ENCODE peak calls at places on chromosomes 16 and 17, in eight cellular contexts. B, C, G, P, E, R, Y and Q are unnamed samples.

GRCh38 chr17:31674717-31675349 is 184.2 kb downstream of the COPRS start:
- DNase-seq in P (no peak), B (no peak), C (no peak), Y (no peak), E (no peak), R (peak; percentile 26), G (no peak), Q (no peak)

GRCh38 chr17:48578616-48579560 is 738 bp upstream of the HOXB4 start:
- DNase-seq in R (peak; percentile 71), G (no peak), C (no peak), Y (no peak), P (no peak), E (no peak), B (no peak), Q (no peak)

GRCh38 chr16:81018496-81018895 is 11.5 kb downstream of the CENPN start:
- DNase-seq in E (no peak), Y (no peak), B (no peak), R (no peak), G (no peak), P (no peak), C (no peak), Q (no peak)

GRCh38 chr16:66428682-66429251 is 1.7 kb downstream of the BEAN1 start:
- DNase-seq in C (no peak), E (no peak), P (no peak), R (peak; percentile 59), B (no peak), Y (peak; percentile 65), G (no peak), Q (no peak)

GRCh38 chr17:64240741-64241347 is 22.2 kb downstream of the TEX2 start:
- DNase-seq in C (peak; percentile 78), P (no peak), Y (no peak), G (no peak), B (peak; percentile 65), R (no peak), E (peak; percentile 78), Q (peak; percentile 80)

GRCh38 chr17:82528484-82529265 is 9.1 kb downstream of the FOXK2 start:
- DNase-seq in R (peak; percentile 56), P (no peak), E (peak; percentile 46), G (no peak), Y (no peak), B (peak; percentile 84), C (peak; percentile 73), Q (peak; percentile 63)

GRCh38 chr16:56246051-56246817 is 54.9 kb downstream of the GNAO1 start:
- DNase-seq in P (no peak), G (no peak), B (no peak), C (no peak), Y (peak; percentile 23), R (no peak), E (no peak), Q (no peak)

GRCh38 chr17:17496189-17497064 is at the start of gene RASD1:
- DNase-seq in P (peak; percentile 78), R (peak; percentile 97), C (peak; percentile 93), Y (peak; percentile 87), B (peak; percentile 96), G (peak; percentile 62), E (peak; percentile 91), Q (peak; percentile 93)

GRCh38 chr17:82278308-82278707 is 4.8 kb upstream of the CSNK1D start:
- DNase-seq in B (peak; percentile 12), R (no peak), Y (no peak), C (no peak), P (no peak), G (no peak), E (no peak), Q (no peak)

GRCh38 chr17:33038740-33039139 is 47.1 kb downstream of the SPACA3 start:
- DNase-seq in E (peak; percentile 35), P (no peak), R (peak; percentile 96), B (no peak), G (peak; percentile 11), C (peak; percentile 40), Y (peak; percentile 80), Q (peak; percentile 55)

GRCh38 chr17:67819722-67820121 is 5.6 kb upstream of the BPTF start:
- DNase-seq in Y (no peak), E (no peak), C (no peak), R (no peak), P (no peak), B (no peak), G (no peak), Q (no peak)

GRCh38 chr17:33486135-33486886 is 193.2 kb upstream of the ASIC2 start:
- DNase-seq in P (no peak), E (no peak), B (no peak), G (no peak), R (no peak), C (no peak), Y (no peak), Q (no peak)

GRCh38 chr17:28585891-28586290 is 9.2 kb upstream of the ALDOC start:
- DNase-seq in C (no peak), Y (no peak), R (no peak), P (no peak), G (no peak), B (no peak), E (no peak), Q (no peak)

GRCh38 chr16:81293909-81294802 is 20.6 kb upstream of the GAN start:
- DNase-seq in E (no peak), R (no peak), B (no peak), C (no peak), G (no peak), P (no peak), Y (no peak), Q (no peak)

GRCh38 chr17:58517378-58517927 is 3.0 kb upstream of the MTMR4 start:
- DNase-seq in C (no peak), Y (no peak), E (no peak), R (no peak), P (no peak), B (no peak), G (no peak), Q (no peak)

GRCh38 chr17:12406623-12407228 is 259.0 kb upstream of the MYOCD start:
- DNase-seq in Y (no peak), E (no peak), C (no peak), R (peak; percentile 68), P (no peak), G (no peak), B (no peak), Q (no peak)

GRCh38 chr16:54176376-54176901 is 110.1 kb downstream of the IRX3 start:
- DNase-seq in B (no peak), E (no peak), G (no peak), C (no peak), Y (peak; percentile 73), R (peak; percentile 85), P (no peak), Q (no peak)

DNA sequence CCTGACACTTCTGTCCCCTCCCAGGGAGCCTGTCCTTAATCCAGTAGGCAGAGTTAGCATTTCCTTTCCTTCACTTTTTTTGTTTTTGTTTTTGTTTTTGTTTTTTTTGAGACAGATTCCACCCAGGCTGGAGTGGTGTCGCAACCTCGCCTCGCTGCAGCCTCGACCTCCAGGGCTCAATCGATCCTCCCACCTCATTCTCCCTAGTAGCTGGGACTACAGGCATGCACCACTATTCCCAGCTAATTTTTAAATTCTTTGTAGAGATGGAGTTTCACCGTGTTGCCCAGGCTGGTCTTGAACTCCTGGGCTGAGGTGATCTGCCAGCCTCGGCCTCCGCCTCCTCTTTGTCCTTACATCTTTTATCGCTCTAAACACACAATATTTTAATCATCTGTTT is 4.0 kb downstream of the NHERF1 start:
- DNase-seq in R (no peak), P (no peak), B (peak; percentile 7), E (no peak), C (no peak), Y (no peak), G (no peak), Q (no peak)
- H3K4me1 ChIP-seq in R (peaks cover 19% of the 10 kb centered on the region), P (peaks cover 73% of the 10 kb centered on the region), B (peaks cover 10% of the 10 kb centered on the region), E (no peaks in the 10 kb centered on the region), C (no peaks in the 10 kb centered on the region), Y (peaks cover 30% of the 10 kb centered on the region), G (peaks cover 76% of the 10 kb centered on the region), Q (no peaks in the 10 kb centered on the region)

GRCh38 chr16:68083861-68084503 is 1.2 kb upstream of the NFATC3 start:
- DNase-seq in P (no peak), B (no peak), C (no peak), E (no peak), Y (peak; percentile 64), G (no peak), R (no peak), Q (peak; percentile 80)
- H3K4me1 ChIP-seq in P (peaks cover 78% of the 10 kb centered on the region), B (peaks cover 50% of the 10 kb centered on the region), C (no peaks in the 10 kb centered on the region), E (peaks cover 8% of the 10 kb centered on the region), Y (peaks cover 19% of the 10 kb centered on the region), G (peaks cover 55% of the 10 kb centered on the region), R (peaks cover 14% of the 10 kb centered on the region), Q (no peaks in the 10 kb centered on the region)

DNA sequence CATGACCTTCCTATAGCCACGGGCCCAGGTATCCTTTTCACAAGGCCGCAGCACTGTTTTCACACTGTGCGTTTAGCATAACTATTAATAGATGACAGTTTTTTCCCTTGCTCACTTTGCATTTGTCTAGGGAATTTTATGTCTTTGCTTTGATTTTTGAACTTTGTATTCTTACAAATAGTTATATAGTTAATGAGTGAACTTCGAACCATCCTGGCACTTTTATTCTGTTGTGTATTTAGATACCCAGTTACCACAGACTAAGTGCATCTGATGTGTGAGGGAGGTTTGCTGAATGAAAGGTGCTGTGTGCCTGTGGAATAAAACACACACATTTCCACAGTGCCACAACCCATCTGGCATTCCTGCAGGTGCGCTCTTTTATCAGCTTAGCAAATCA is 37.4 kb downstream of the USP10 start:
- DNase-seq in R (no peak), E (no peak), P (no peak), Y (no peak), C (no peak), G (no peak), B (no peak), Q (no peak)
- H3K4me1 ChIP-seq in R (peaks cover 3% of the 10 kb centered on the region), E (peaks cover 8% of the 10 kb centered on the region), P (peaks cover 33% of the 10 kb centered on the region), Y (peaks cover 83% of the 10 kb centered on the region), C (no peaks in the 10 kb centered on the region), G (no peaks in the 10 kb centered on the region), B (peaks cover 40% of the 10 kb centered on the region), Q (no peaks in the 10 kb centered on the region)

GRCh38 chr17:30210901-30211300 is 24.6 kb downstream of the SLC6A4 start:
- DNase-seq in R (no peak), E (no peak), P (no peak), B (no peak), Y (no peak), C (no peak), G (no peak), Q (no peak)

GRCh38 chr17:30208214-30208613 is 27.3 kb downstream of the SLC6A4 start:
- DNase-seq in P (no peak), C (no peak), G (no peak), R (peak; percentile 17), E (no peak), Y (no peak), B (no peak), Q (no peak)

GRCh38 chr17:30211371-30211770 is 24.1 kb downstream of the SLC6A4 start:
- DNase-seq in R (no peak), G (no peak), E (no peak), Y (no peak), P (no peak), B (no peak), C (no peak), Q (no peak)

GRCh38 chr17:30210366-30210765 is 25.1 kb downstream of the SLC6A4 start:
- DNase-seq in E (no peak), P (no peak), G (no peak), B (no peak), R (peak; percentile 33), Y (no peak), C (no peak), Q (no peak)

DNA sequence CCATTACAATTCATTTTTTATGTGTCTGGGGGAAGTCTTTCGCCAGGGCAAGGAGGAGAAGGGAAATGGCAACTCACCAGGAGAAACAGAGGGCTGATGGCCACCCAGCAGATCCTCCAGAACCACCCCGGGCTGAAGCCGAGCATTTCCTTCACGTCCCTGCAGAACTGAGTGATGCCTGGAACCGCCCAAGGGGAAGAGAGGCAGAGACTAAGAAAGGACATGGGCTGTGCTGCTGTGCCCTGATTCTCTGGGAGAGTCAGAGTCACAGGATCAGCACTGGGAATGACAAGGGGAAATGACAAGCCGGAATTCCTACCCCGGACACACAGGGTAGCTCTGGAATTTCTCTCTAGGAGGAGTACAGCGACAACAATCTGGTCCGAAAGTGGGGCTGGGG is 27.8 kb downstream of the SLC6A4 start:
- DNase-seq in P (no peak), Y (no peak), C (no peak), G (no peak), R (peak; percentile 44), E (no peak), B (no peak), Q (no peak)
- H3K4me1 ChIP-seq in P (no peaks in the 10 kb centered on the region), Y (no peaks in the 10 kb centered on the region), C (no peaks in the 10 kb centered on the region), G (no peaks in the 10 kb centered on the region), R (no peaks in the 10 kb centered on the region), E (no peaks in the 10 kb centered on the region), B (no peaks in the 10 kb centered on the region), Q (no peaks in the 10 kb centered on the region)